ENCODE peak calls at places on chromosomes 6 and 20, in six cellular contexts. M is HCT116, R is uterus, Q is breast epithelium, A is heart left ventricle, U is adrenal gland. P is an unnamed sample.

GRCh38 chr6:99348823-99349619 is 453 bp downstream of the FAXC start:
- DNase-seq in U (no peak), Q (no peak), A (no peak), M (no peak), R (peak; percentile 18), P (no peak)

GRCh38 chr20:41534170-41534569 is 84.0 kb downstream of the CHD6 start:
- DNase-seq in U (no peak), Q (no peak), R (no peak), A (no peak), M (no peak), P (no peak)

GRCh38 chr6:13395272-13396237 is 67.2 kb upstream of the TBC1D7 start:
- DNase-seq in Q (no peak), M (no peak), R (peak; percentile 50), A (peak; percentile 76), U (peak; percentile 93), P (peak; percentile 83)

GRCh38 chr20:53154540-53154939 is 182.4 kb downstream of the TSHZ2 start:
- DNase-seq in Q (no peak), U (no peak), M (no peak), A (no peak), R (no peak), P (no peak)

GRCh38 chr6:129114992-129115391 is 232.1 kb downstream of the LAMA2 start:
- DNase-seq in M (no peak), U (no peak), Q (no peak), A (no peak), R (no peak), P (no peak)

GRCh38 chr6:152355166-152355565 is 282.0 kb downstream of the SYNE1 start:
- DNase-seq in M (no peak), Q (no peak), A (no peak), R (no peak), U (no peak), P (no peak)

GRCh38 chr6:9025223-9025622 is 589.9 kb upstream of the SLC35B3 start:
- DNase-seq in A (no peak), U (no peak), Q (no peak), M (no peak), R (no peak), P (no peak)

GRCh38 chr6:20350215-20350614 is 51.5 kb upstream of the E2F3 start:
- DNase-seq in U (no peak), R (no peak), M (no peak), A (no peak), Q (no peak), P (no peak)

GRCh38 chr6:2902470-2902762 is 693 bp downstream of the SERPINB9 start:
- DNase-seq in A (no peak), Q (no peak), R (peak; percentile 39), U (no peak), M (no peak), P (no peak)

GRCh38 chr20:21396921-21397340 is 395 bp downstream of the NKX2-4 start:
- DNase-seq in A (no peak), M (no peak), Q (no peak), R (no peak), U (no peak), P (peak; percentile 25)

GRCh38 chr6:35228483-35228882 is 14.7 kb downstream of the SCUBE3 start:
- DNase-seq in U (no peak), R (no peak), Q (no peak), A (no peak), M (no peak), P (no peak)

GRCh38 chr20:48782073-48782472 is 45.7 kb downstream of the PREX1 start:
- DNase-seq in Q (no peak), A (no peak), R (no peak), U (no peak), M (no peak), P (no peak)

GRCh38 chr6:139977887-139978332 is 603.5 kb upstream of the CITED2 start:
- DNase-seq in R (no peak), A (no peak), Q (peak; percentile 60), M (no peak), U (no peak), P (peak; percentile 33)

GRCh38 chr6:91713911-91714310 is 1127.0 kb upstream of the MAP3K7 start:
- DNase-seq in M (no peak), A (no peak), Q (no peak), R (no peak), U (no peak), P (no peak)

GRCh38 chr6:35302604-35303218 is 5.1 kb downstream of the DEF6 start:
- DNase-seq in U (peak; percentile 32), A (peak; percentile 81), R (no peak), Q (no peak), M (peak; percentile 31), P (no peak)

GRCh38 chr6:169172435-169172834 is 81.2 kb downstream of the THBS2 start:
- DNase-seq in M (peak; percentile 35), U (peak; percentile 54), A (no peak), Q (no peak), R (peak; percentile 55), P (no peak)

GRCh38 chr6:6790891-6791290 is 202.4 kb downstream of the LY86 start:
- DNase-seq in U (no peak), R (no peak), Q (no peak), M (peak; percentile 87), A (no peak), P (no peak)

GRCh38 chr20:32636278-32636677 is 37.5 kb downstream of the C20orf203 start:
- DNase-seq in A (no peak), Q (no peak), U (peak; percentile 46), M (no peak), R (no peak), P (no peak)

GRCh38 chr20:32635764-32636163 is 38.0 kb downstream of the C20orf203 start:
- DNase-seq in M (no peak), U (no peak), Q (no peak), A (no peak), R (no peak), P (no peak)

GRCh38 chr20:32631916-32632460 is 41.8 kb downstream of the C20orf203 start:
- DNase-seq in M (no peak), Q (no peak), R (no peak), U (no peak), A (no peak), P (no peak)

GRCh38 chr20:32632461-32633354 is 41.0 kb downstream of the C20orf203 start:
- DNase-seq in A (no peak), Q (no peak), U (no peak), R (no peak), M (no peak), P (no peak)

GRCh38 chr20:32634041-32634805 is 39.5 kb downstream of the C20orf203 start:
- DNase-seq in A (no peak), R (no peak), Q (no peak), U (no peak), M (no peak), P (no peak)
- TF ChIP-seq POLR2A in A (no peak), R (no peak), Q (no peak), U (no peak), M (no peak), P (no peak)

DNA sequence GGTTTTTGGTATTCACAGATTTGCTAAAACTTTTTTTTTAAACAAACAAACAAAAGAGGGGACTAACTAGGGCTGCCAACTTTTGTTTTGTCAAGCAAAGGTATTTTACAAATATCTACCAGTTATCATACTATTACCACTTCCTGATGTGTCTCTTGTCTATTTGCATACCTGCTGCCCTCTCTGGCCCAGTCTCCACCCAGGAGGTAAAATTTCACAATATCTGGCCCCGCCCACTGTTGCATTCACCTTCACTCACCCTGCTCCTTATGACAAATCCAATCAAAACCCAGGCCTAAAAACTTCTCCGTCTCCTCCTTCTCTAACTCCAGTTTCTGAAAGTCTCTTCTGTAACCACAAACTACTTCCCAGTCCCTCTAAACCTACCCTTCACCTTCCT is 82.2 kb downstream of the TRERF1 start:
- DNase-seq in M (no peak), Q (no peak), A (no peak), U (no peak), R (no peak), P (no peak)
- H3K4me1 ChIP-seq in M (peaks cover 34% of the 10 kb centered on the region), Q (no peaks in the 10 kb centered on the region), A (peaks cover 24% of the 10 kb centered on the region), U (no peaks in the 10 kb centered on the region), R (no peaks in the 10 kb centered on the region), P (no peaks in the 10 kb centered on the region)

GRCh38 chr20:57940376-57940775 is 230.6 kb upstream of the PMEPA1 start:
- DNase-seq in U (no peak), M (no peak), Q (no peak), A (no peak), R (no peak), P (no peak)
- TF ChIP-seq CTCF in U (no peak), M (no peak), Q (no peak), A (no peak), R (no peak), P (no peak)

GRCh38 chr20:14830899-14831298 is 493.5 kb upstream of the FLRT3 start:
- DNase-seq in Q (no peak), A (no peak), M (no peak), R (no peak), U (no peak), P (no peak)

GRCh38 chr20:14829897-14830296 is 492.5 kb upstream of the FLRT3 start:
- DNase-seq in Q (no peak), R (no peak), A (no peak), U (no peak), M (no peak), P (no peak)

GRCh38 chr20:14830466-14830865 is 493.1 kb upstream of the FLRT3 start:
- DNase-seq in U (no peak), R (no peak), Q (no peak), A (no peak), M (no peak), P (no peak)

GRCh38 chr20:14826926-14827325 is 489.5 kb upstream of the FLRT3 start:
- DNase-seq in U (no peak), A (no peak), Q (no peak), M (no peak), R (no peak), P (no peak)

DNA sequence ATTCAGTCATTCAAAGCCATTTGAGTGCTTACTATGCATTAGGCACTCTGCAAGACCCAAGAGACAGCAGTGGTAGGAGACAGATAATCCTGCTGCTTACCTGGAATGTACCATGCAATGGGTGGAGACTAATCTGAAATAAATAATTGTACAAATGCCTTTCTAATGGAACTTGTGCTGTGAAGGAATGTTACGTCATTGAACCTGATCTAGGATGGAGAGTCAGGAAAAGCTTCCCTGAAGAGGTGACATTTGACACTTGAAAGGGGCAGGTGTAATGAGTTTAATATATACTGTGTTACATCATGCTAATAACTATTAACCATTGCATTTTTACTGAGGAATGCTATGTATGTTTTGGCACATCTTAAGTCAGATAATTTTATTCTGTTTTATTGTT is 491.0 kb upstream of the FLRT3 start:
- DNase-seq in U (no peak), M (no peak), R (no peak), Q (no peak), A (no peak), P (no peak)
- TF ChIP-seq POLR2A in U (no peak), M (no peak), R (no peak), Q (no peak), A (no peak), P (no peak)

DNA sequence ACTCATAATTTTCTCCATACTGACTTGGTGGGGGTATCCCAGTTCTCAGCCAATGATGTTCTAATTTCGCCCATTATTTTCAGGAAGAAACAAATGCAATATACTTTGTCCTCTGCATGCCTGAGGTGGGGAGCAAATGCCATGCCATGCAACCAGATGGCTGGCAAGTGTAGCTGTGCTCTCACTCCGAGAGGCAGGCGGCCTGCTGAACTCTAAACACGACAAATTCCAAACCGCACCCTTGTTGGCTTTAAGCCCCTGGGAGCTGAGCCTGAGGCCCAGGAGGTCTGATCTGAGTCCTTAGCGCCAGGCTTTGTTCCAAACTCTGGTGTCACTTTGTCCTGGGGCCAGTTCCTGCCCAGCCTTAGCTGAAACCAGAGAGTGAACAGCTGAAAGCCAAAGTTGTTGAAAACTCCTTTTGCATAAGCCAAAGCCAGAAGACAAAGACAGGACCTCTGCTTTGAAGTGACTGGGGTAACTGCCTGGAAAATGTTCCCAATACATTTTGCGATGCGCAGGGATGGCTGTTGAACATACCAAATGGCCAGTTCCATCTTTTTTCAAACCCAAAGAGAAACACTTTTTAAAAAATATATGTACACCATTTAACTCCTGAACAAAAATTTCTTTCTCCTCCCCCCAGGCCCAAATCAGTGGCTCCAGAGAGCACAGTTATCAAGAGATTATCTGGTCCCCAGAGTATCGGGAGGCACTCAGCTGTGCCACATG is 46.2 kb downstream of the TTI1 start:
- DNase-seq in M (no peak), Q (peak; percentile 83), A (peak; percentile 76), R (peak; percentile 23), U (peak; percentile 69), P (peak; percentile 98)
- H3K4me1 ChIP-seq in M (no peaks in the 10 kb centered on the region), Q (peaks cover 8% of the 10 kb centered on the region), A (peaks cover 79% of the 10 kb centered on the region), R (no peaks in the 10 kb centered on the region), U (peaks cover 17% of the 10 kb centered on the region), P (no peaks in the 10 kb centered on the region)

P was measured in right lobe of liver.